ENCODE peak calls at places on chromosomes 6 and 20, in eight cellular contexts. U is tibial nerve, R is cardiac fibroblast, K is cardiac muscle cell, X is substantia nigra, F is NCI-H146, Q is M059J, H is NB4. V is an unnamed sample.

GRCh38 chr6:56378966-56379608 is 131.7 kb upstream of the COL21A1 start:
- DNase-seq in U (no peak), R (no peak), K (no peak), X (no peak), F (no peak), Q (peak), H (no peak), V (no peak)

GRCh38 chr20:33673411-33674293 is 576 bp downstream of the NECAB3 start:
- DNase-seq in U (no peak), R (no peak), K (no peak), X (no peak), F (no peak), Q (peak), H (peak), V (peak)

GRCh38 chr6:107418118-107418517 is 41.2 kb downstream of the PDSS2 start:
- DNase-seq in U (no peak), R (peak), K (peak), X (no peak), F (peak), Q (peak), H (peak), V (peak)

GRCh38 chr6:157436200-157436943 is 55.4 kb downstream of the ZDHHC14 start:
- DNase-seq in U (no peak), R (no peak), K (no peak), X (no peak), F (no peak), Q (no peak), H (no peak), V (no peak)

GRCh38 chr20:14896569-14896968 is 559.2 kb upstream of the FLRT3 start:
- DNase-seq in U (no peak), R (no peak), K (no peak), X (no peak), F (peak), Q (no peak), H (no peak), V (no peak)

GRCh38 chr6:2209226-2209809 is 36.1 kb downstream of the GMDS start:
- DNase-seq in U (no peak), R (peak), K (peak), X (no peak), F (peak), Q (peak), H (peak), V (peak)

GRCh38 chr6:44078795-44079671 is 48.2 kb downstream of the MRPL14 start:
- DNase-seq in U (peak), R (peak), K (peak), X (no peak), F (no peak), Q (peak), H (peak), V (peak)

GRCh38 chr6:53647437-53648094 is 18.0 kb downstream of the KLHL31 start:
- DNase-seq in U (no peak), R (no peak), K (no peak), X (no peak), F (no peak), Q (peak), H (peak), V (peak)

GRCh38 chr6:125872259-125872921 is 81.6 kb downstream of the NCOA7 start:
- DNase-seq in U (no peak), R (no peak), K (no peak), X (no peak), F (peak), Q (peak), H (no peak), V (no peak)

GRCh38 chr6:166822609-166823008 is 133.7 kb downstream of the RNASET2 start:
- DNase-seq in U (no peak), R (no peak), K (no peak), X (no peak), F (no peak), Q (no peak), H (no peak), V (no peak)

GRCh38 chr6:90583179-90583578 is 3.7 kb downstream of the MAP3K7 start:
- DNase-seq in U (no peak), R (no peak), K (no peak), X (no peak), F (no peak), Q (no peak), H (no peak), V (no peak)

GRCh38 chr20:31894980-31895675 is 24.7 kb downstream of the TTLL9 start:
- DNase-seq in U (peak), R (peak), K (peak), X (no peak), F (no peak), Q (peak), H (peak), V (peak)

GRCh38 chr6:46325561-46326525 is 155.1 kb upstream of the ENPP5 start:
- DNase-seq in U (no peak), R (peak), K (peak), X (no peak), F (no peak), Q (peak), H (peak), V (no peak)

GRCh38 chr6:114142256-114142655 is 171.3 kb upstream of the HDAC2 start:
- DNase-seq in U (no peak), R (no peak), K (no peak), X (no peak), F (no peak), Q (peak), H (no peak), V (no peak)

GRCh38 chr20:47785321-47785899 is at the start of gene SULF2:
- DNase-seq in U (no peak), R (peak), K (peak), X (no peak), F (no peak), Q (peak), H (no peak), V (peak)

GRCh38 chr6:125198285-125199009 is 44.9 kb downstream of the TPD52L1 start:
- DNase-seq in U (no peak), R (no peak), K (no peak), X (no peak), F (no peak), Q (no peak), H (no peak), V (no peak)

GRCh38 chr6:151445482-151445881 is 6.4 kb downstream of the RMND1 start:
- DNase-seq in U (no peak), R (peak), K (peak), X (no peak), F (no peak), Q (peak), H (no peak), V (no peak)

GRCh38 chr20:36700438-36700837 is 45.5 kb downstream of the NDRG3 start:
- DNase-seq in U (no peak), R (no peak), K (no peak), X (no peak), F (no peak), Q (no peak), H (no peak), V (no peak)

GRCh38 chr6:2971420-2972218 is at the start of gene SERPINB6:
- DNase-seq in U (peak), R (peak), K (peak), X (peak), F (peak), Q (peak), H (no peak), V (peak)

GRCh38 chr20:41180599-41181333 is 43.4 kb downstream of the PLCG1 start:
- DNase-seq in U (peak), R (no peak), K (no peak), X (no peak), F (no peak), Q (no peak), H (no peak), V (no peak)

GRCh38 chr6:657743-658142 is 843 bp upstream of the HUS1B start:
- DNase-seq in U (no peak), R (peak), K (peak), X (no peak), F (no peak), Q (no peak), H (no peak), V (no peak)

GRCh38 chr6:14031516-14031915 is 86.1 kb upstream of the CD83 start:
- DNase-seq in U (no peak), R (peak), K (peak), X (no peak), F (no peak), Q (peak), H (no peak), V (no peak)

GRCh38 chr20:24420567-24420966 is 48.9 kb upstream of the SYNDIG1 start:
- DNase-seq in U (no peak), R (no peak), K (no peak), X (no peak), F (no peak), Q (no peak), H (no peak), V (no peak)

GRCh38 chr20:40797425-40797824 is 108.4 kb upstream of the MAFB start:
- DNase-seq in U (no peak), R (peak), K (peak), X (no peak), F (peak), Q (peak), H (peak), V (peak)

GRCh38 chr6:17492350-17492749 is 99.0 kb downstream of the CAP2 start:
- DNase-seq in U (no peak), R (no peak), K (no peak), X (no peak), F (no peak), Q (no peak), H (no peak), V (no peak)

GRCh38 chr20:49318430-49319203 is 40.8 kb upstream of the ZNFX1 start:
- DNase-seq in U (no peak), R (no peak), K (no peak), X (no peak), F (peak), Q (no peak), H (no peak), V (no peak)

GRCh38 chr6:32073066-32073465 is 34.9 kb downstream of the CYP21A2 start:
- DNase-seq in U (no peak), R (no peak), K (no peak), X (no peak), F (no peak), Q (no peak), H (no peak), V (no peak)